ENCODE peak calls at places on chromosomes 7 and 10, in six cellular contexts. S, K, E, T, O and M are unnamed samples.

GRCh38 chr7:99224263-99224947 is 16.5 kb upstream of the KPNA7 start:
- DNase-seq in S (no peak), K (no peak), E (no peak), T (peak; percentile 64), O (no peak), M (no peak)

GRCh38 chr10:16792675-16793074 is 24.5 kb downstream of the RSU1 start:
- DNase-seq in S (peak; percentile 67), K (no peak), E (no peak), T (no peak), O (no peak), M (no peak)

GRCh38 chr7:2478387-2478760 is 2.2 kb upstream of the GRIFIN start:
- DNase-seq in S (peak; percentile 86), K (peak; percentile 87), E (no peak), T (peak; percentile 91), O (no peak), M (no peak)

GRCh38 chr7:128398016-128398840 is 11.6 kb downstream of the IMPDH1 start:
- DNase-seq in S (peak; percentile 75), K (no peak), E (no peak), T (peak; percentile 71), O (peak; percentile 70), M (no peak)

GRCh38 chr10:25786899-25787298 is 147.1 kb upstream of the MYO3A start:
- DNase-seq in S (no peak), K (no peak), E (no peak), T (no peak), O (no peak), M (no peak)

GRCh38 chr7:129530881-129531391 is 28.6 kb downstream of the SMKR1 start:
- DNase-seq in S (no peak), K (peak; percentile 2), E (no peak), T (no peak), O (no peak), M (no peak)

GRCh38 chr7:151787348-151787747 is 89.6 kb downstream of the PRKAG2 start:
- DNase-seq in S (no peak), K (no peak), E (no peak), T (no peak), O (no peak), M (no peak)

GRCh38 chr10:132158122-132158741 is 28.5 kb upstream of the DPYSL4 start:
- DNase-seq in S (peak; percentile 32), K (peak; percentile 37), E (no peak), T (no peak), O (no peak), M (peak; percentile 15)

GRCh38 chr7:30353932-30354607 is 69.7 kb downstream of the ZNRF2 start:
- DNase-seq in S (no peak), K (no peak), E (no peak), T (no peak), O (no peak), M (no peak)

GRCh38 chr10:78814430-78814806 is 254.3 kb upstream of the ZMIZ1 start:
- DNase-seq in S (no peak), K (no peak), E (no peak), T (no peak), O (no peak), M (no peak)

GRCh38 chr10:31620236-31621151 is 301.5 kb downstream of the ZEB1 start:
- DNase-seq in S (peak; percentile 91), K (peak; percentile 75), E (no peak), T (no peak), O (no peak), M (no peak)

GRCh38 chr7:7883394-7883793 is 85.2 kb upstream of the GLCCI1 start:
- DNase-seq in S (no peak), K (no peak), E (no peak), T (no peak), O (no peak), M (no peak)

GRCh38 chr10:59508956-59509355 is 146.6 kb upstream of the FAM13C start:
- DNase-seq in S (no peak), K (no peak), E (no peak), T (no peak), O (no peak), M (no peak)

GRCh38 chr7:94888542-94888941 is 18.9 kb upstream of the PPP1R9A start:
- DNase-seq in S (no peak), K (no peak), E (no peak), T (peak; percentile 58), O (peak; percentile 63), M (no peak)

GRCh38 chr10:93916257-93917063 is 22.7 kb downstream of the SLC35G1 start:
- DNase-seq in S (no peak), K (no peak), E (no peak), T (no peak), O (peak; percentile 30), M (no peak)

GRCh38 chr7:12729112-12729511 is 41.7 kb downstream of the ARL4A start:
- DNase-seq in S (peak; percentile 65), K (no peak), E (peak; percentile 70), T (peak; percentile 84), O (peak; percentile 78), M (no peak)

GRCh38 chr7:151558575-151558974 is 38.9 kb upstream of the RHEB start:
- DNase-seq in S (no peak), K (no peak), E (no peak), T (no peak), O (no peak), M (no peak)

GRCh38 chr7:140723002-140723401 is 26.5 kb downstream of the NDUFB2 start:
- DNase-seq in S (no peak), K (no peak), E (no peak), T (no peak), O (no peak), M (no peak)

GRCh38 chr7:871900-872537 is 4.3 kb upstream of the GET4 start:
- DNase-seq in S (no peak), K (no peak), E (no peak), T (no peak), O (no peak), M (no peak)

GRCh38 chr7:101900103-101900502 is 82.7 kb downstream of the CUX1 start:
- DNase-seq in S (peak; percentile 91), K (no peak), E (no peak), T (no peak), O (no peak), M (no peak)

GRCh38 chr7:101904019-101904418 is 86.6 kb downstream of the CUX1 start:
- DNase-seq in S (no peak), K (no peak), E (no peak), T (no peak), O (no peak), M (no peak)

GRCh38 chr7:101903505-101903849 is 86.1 kb downstream of the CUX1 start:
- DNase-seq in S (peak; percentile 54), K (no peak), E (no peak), T (no peak), O (no peak), M (no peak)

GRCh38 chr7:101902680-101903504 is 85.5 kb downstream of the CUX1 start:
- DNase-seq in S (no peak), K (no peak), E (no peak), T (no peak), O (no peak), M (no peak)

DNA sequence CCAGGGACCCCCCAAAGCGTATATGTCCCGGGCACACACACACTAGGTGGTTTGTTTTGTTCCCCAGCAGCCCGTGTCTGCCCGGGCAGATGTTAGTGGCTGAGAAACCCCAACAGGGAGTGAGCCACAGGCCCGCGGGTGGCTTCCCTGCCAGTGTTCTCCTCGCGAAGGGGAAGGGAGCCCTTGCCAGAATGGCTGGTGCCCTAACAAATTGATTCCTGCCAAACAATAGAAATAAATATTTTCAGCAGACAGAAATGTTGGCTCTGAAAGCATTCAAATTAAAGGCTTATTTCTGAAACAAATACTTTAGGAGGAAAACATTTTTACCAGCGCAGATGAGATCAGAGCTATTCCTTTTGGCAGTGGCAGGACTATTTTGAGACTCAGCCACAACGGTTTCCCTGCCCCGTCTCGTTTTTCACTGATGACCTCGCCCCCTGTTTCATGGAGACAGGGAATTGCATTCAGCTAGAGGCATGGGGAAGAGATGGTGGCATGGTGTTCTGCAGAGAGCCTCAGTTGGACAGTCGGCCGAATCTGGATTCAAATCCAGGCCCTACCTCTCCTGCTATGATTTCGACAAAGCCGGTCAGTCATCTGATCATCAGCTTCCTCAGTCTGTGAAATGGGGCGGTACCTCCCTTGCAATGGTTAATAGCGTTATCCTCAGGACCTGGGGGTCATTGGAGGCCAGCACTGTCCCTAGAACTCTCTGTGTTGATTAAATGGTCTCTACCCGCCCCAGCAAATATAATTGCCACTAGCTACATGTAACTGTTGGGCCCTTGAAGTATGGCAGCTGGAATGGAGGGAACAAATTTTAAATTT is 84.5 kb downstream of the CUX1 start:
- DNase-seq in S (peak; percentile 67), K (no peak), E (no peak), T (no peak), O (peak; percentile 54), M (no peak)
- H3K4me1 ChIP-seq in S (peaks cover 72% of the 10 kb centered on the region), K (peaks cover 8% of the 10 kb centered on the region), E (no peaks in the 10 kb centered on the region), T (peaks cover 5% of the 10 kb centered on the region), O (peaks cover 25% of the 10 kb centered on the region), M (peaks cover 3% of the 10 kb centered on the region)

GRCh38 chr7:130649004-130649790 is 19.4 kb downstream of the COPG2 start:
- DNase-seq in S (no peak), K (no peak), E (peak; percentile 23), T (no peak), O (no peak), M (no peak)
- H3K4me1 ChIP-seq in S (no peaks in the 10 kb centered on the region), K (no peaks in the 10 kb centered on the region), E (no peaks in the 10 kb centered on the region), T (no peaks in the 10 kb centered on the region), O (no peaks in the 10 kb centered on the region), M (no peaks in the 10 kb centered on the region)

GRCh38 chr10:90125966-90126600 is 424.7 kb downstream of the KIF20B start:
- DNase-seq in S (no peak), K (no peak), E (no peak), T (no peak), O (no peak), M (no peak)

GRCh38 chr10:90130321-90131086 is 429.1 kb downstream of the KIF20B start:
- DNase-seq in S (no peak), K (no peak), E (no peak), T (no peak), O (no peak), M (no peak)

DNA sequence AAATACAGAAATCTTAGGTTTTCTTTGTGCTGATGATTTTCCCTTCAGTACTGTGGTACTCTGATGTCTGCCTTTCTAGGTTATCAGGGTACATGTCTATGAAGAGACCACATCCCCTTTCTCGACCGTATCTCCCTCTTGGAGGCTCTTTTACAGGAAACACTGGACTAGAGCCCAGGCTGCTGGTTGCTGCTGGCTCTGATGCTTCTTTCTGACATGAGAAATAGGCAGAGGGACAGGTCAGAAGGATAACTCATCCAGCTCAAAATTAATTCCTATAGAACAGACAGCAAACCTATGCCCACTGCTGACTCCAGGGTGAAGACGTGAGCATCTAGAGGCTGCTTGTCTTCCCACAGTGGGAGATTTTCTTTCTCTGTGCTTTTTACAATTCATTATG is 424.0 kb downstream of the KIF20B start:
- DNase-seq in S (no peak), K (no peak), E (no peak), T (no peak), O (no peak), M (no peak)
- H3K4me1 ChIP-seq in S (no peaks in the 10 kb centered on the region), K (no peaks in the 10 kb centered on the region), E (no peaks in the 10 kb centered on the region), T (no peaks in the 10 kb centered on the region), O (no peaks in the 10 kb centered on the region), M (no peaks in the 10 kb centered on the region)

GRCh38 chr10:7483848-7484247 is 73.0 kb upstream of the SFMBT2 start:
- DNase-seq in S (no peak), K (no peak), E (no peak), T (no peak), O (no peak), M (no peak)

GRCh38 chr10:7482992-7483391 is 72.2 kb upstream of the SFMBT2 start:
- DNase-seq in S (no peak), K (no peak), E (no peak), T (no peak), O (no peak), M (no peak)

GRCh38 chr10:7480742-7481381 is 70.0 kb upstream of the SFMBT2 start:
- DNase-seq in S (no peak), K (no peak), E (no peak), T (no peak), O (no peak), M (no peak)

GRCh38 chr10:7479861-7480598 is 69.2 kb upstream of the SFMBT2 start:
- DNase-seq in S (no peak), K (no peak), E (no peak), T (no peak), O (no peak), M (no peak)

GRCh38 chr10:7481382-7481765 is 70.5 kb upstream of the SFMBT2 start:
- DNase-seq in S (no peak), K (no peak), E (no peak), T (no peak), O (no peak), M (no peak)
- H3K4me1 ChIP-seq in S (no peaks in the 10 kb centered on the region), K (no peaks in the 10 kb centered on the region), E (no peaks in the 10 kb centered on the region), T (no peaks in the 10 kb centered on the region), O (no peaks in the 10 kb centered on the region), M (peaks cover 16% of the 10 kb centered on the region)